ENCODE peak calls at places on chromosomes 5 and 9, in nine cellular contexts. W is astrocyte of the spinal cord, K is heart left ventricle, V is body of pancreas, R is psoas muscle, U is choroid plexus epithelial cell, B is spleen, X is heart right ventricle, M is dorsolateral prefrontal cortex. Z is an unnamed sample.

GRCh38 chr9:79663299-79663698 is 91.5 kb downstream of the TLE4 start:
- DNase-seq in W (peak; percentile 38), K (no peak), V (no peak), R (no peak), U (no peak), B (no peak), X (no peak), M (no peak), Z (no peak)

GRCh38 chr5:75412111-75412990 is 75.3 kb downstream of the HMGCR start:
- DNase-seq in W (peak; percentile 67), K (no peak), V (no peak), R (no peak), U (peak; percentile 48), B (no peak), X (no peak), M (no peak), Z (peak; percentile 88)

GRCh38 chr9:106897223-106897622 is 34.3 kb downstream of the ZNF462 start:
- DNase-seq in W (no peak), K (no peak), V (no peak), R (no peak), U (no peak), B (no peak), X (no peak), M (no peak), Z (peak; percentile 60)

GRCh38 chr9:110156902-110157301 is 51.1 kb downstream of the C9orf152 start:
- DNase-seq in W (peak; percentile 83), K (no peak), V (no peak), R (no peak), U (peak; percentile 71), B (no peak), X (no peak), M (no peak), Z (peak; percentile 88)

GRCh38 chr9:85433046-85433445 is 308.7 kb downstream of the AGTPBP1 start:
- DNase-seq in W (no peak), K (no peak), V (no peak), R (no peak), U (no peak), B (no peak), X (no peak), M (no peak), Z (no peak)

GRCh38 chr5:177086918-177087706 is 397 bp downstream of the FGFR4 start:
- DNase-seq in W (peak; percentile 12), K (no peak), V (peak; percentile 84), R (no peak), U (no peak), B (peak; percentile 91), X (no peak), M (no peak), Z (no peak)

GRCh38 chr9:15249042-15249818 is 57.8 kb downstream of the TTC39B start:
- DNase-seq in W (peak; percentile 66), K (no peak), V (no peak), R (no peak), U (peak; percentile 38), B (no peak), X (peak; percentile 8), M (no peak), Z (peak; percentile 79)

GRCh38 chr9:70114898-70115297 is 71.2 kb downstream of the MAMDC2 start:
- DNase-seq in W (no peak), K (no peak), V (no peak), R (no peak), U (no peak), B (no peak), X (no peak), M (no peak), Z (no peak)

GRCh38 chr9:2849943-2850342 is 6.0 kb upstream of the PUM3 start:
- DNase-seq in W (no peak), K (no peak), V (no peak), R (no peak), U (no peak), B (no peak), X (no peak), M (no peak), Z (no peak)

GRCh38 chr5:43773032-43773830 is 170.3 kb downstream of the NNT start:
- DNase-seq in W (peak; percentile 77), K (no peak), V (no peak), R (no peak), U (peak; percentile 82), B (no peak), X (no peak), M (no peak), Z (peak; percentile 71)

GRCh38 chr5:166164211-166164610 is 2127.2 kb upstream of the WWC1 start:
- DNase-seq in W (no peak), K (no peak), V (no peak), R (no peak), U (no peak), B (no peak), X (no peak), M (no peak), Z (no peak)

GRCh38 chr9:127838375-127839078 is 15.9 kb downstream of the ENG start:
- DNase-seq in W (peak; percentile 90), K (peak; percentile 95), V (peak; percentile 47), R (peak; percentile 90), U (peak; percentile 85), B (peak; percentile 87), X (peak; percentile 74), M (no peak), Z (peak; percentile 98)

GRCh38 chr9:8883313-8883712 is 1083.7 kb upstream of the DMAC1 start:
- DNase-seq in W (no peak), K (no peak), V (no peak), R (no peak), U (no peak), B (no peak), X (no peak), M (no peak), Z (no peak)

GRCh38 chr5:67163231-67163756 is 33.3 kb downstream of the CD180 start:
- DNase-seq in W (no peak), K (no peak), V (no peak), R (no peak), U (no peak), B (peak; percentile 73), X (no peak), M (no peak), Z (no peak)

GRCh38 chr5:61625682-61626620 is 293.9 kb downstream of the ZSWIM6 start:
- DNase-seq in W (peak; percentile 50), K (peak; percentile 87), V (peak; percentile 72), R (peak; percentile 75), U (peak; percentile 23), B (peak; percentile 90), X (peak; percentile 82), M (peak; percentile 87), Z (peak; percentile 39)

GRCh38 chr5:169150108-169150507 is 150.8 kb downstream of the SLIT3 start:
- DNase-seq in W (no peak), K (no peak), V (no peak), R (no peak), U (no peak), B (no peak), X (no peak), M (no peak), Z (no peak)

GRCh38 chr5:169151051-169151805 is 149.7 kb downstream of the SLIT3 start:
- DNase-seq in W (no peak), K (no peak), V (no peak), R (no peak), U (no peak), B (no peak), X (no peak), M (no peak), Z (no peak)

GRCh38 chr5:169147542-169147941 is 153.4 kb downstream of the SLIT3 start:
- DNase-seq in W (no peak), K (no peak), V (no peak), R (no peak), U (no peak), B (no peak), X (no peak), M (no peak), Z (no peak)

GRCh38 chr5:169148066-169148740 is 152.7 kb downstream of the SLIT3 start:
- DNase-seq in W (no peak), K (no peak), V (no peak), R (no peak), U (no peak), B (no peak), X (no peak), M (no peak), Z (no peak)

GRCh38 chr5:169149317-169149716 is 151.6 kb downstream of the SLIT3 start:
- DNase-seq in W (no peak), K (no peak), V (no peak), R (no peak), U (no peak), B (no peak), X (no peak), M (no peak), Z (no peak)
- TF ChIP-seq CTCF in W (peak; percentile 35), K (peak; percentile 7), V (no peak), R (no peak), U (peak; percentile 29), B (peak; percentile 21), X (no peak), M (peak; percentile 43), Z (peak; percentile 15)

GRCh38 chr9:94482110-94482509 is 72.8 kb upstream of the PCAT7 start:
- DNase-seq in W (no peak), K (no peak), V (no peak), R (no peak), U (no peak), B (no peak), X (no peak), M (no peak), Z (no peak)
- H3K4me3 ChIP-seq in W (no peak overlapping the region), K (no peak overlapping the region), V (no peak overlapping the region), R (no peak overlapping the region), U (no peak overlapping the region), B (no peak overlapping the region), X (no peak overlapping the region), M (no peak overlapping the region), Z (no peak overlapping the region)

DNA sequence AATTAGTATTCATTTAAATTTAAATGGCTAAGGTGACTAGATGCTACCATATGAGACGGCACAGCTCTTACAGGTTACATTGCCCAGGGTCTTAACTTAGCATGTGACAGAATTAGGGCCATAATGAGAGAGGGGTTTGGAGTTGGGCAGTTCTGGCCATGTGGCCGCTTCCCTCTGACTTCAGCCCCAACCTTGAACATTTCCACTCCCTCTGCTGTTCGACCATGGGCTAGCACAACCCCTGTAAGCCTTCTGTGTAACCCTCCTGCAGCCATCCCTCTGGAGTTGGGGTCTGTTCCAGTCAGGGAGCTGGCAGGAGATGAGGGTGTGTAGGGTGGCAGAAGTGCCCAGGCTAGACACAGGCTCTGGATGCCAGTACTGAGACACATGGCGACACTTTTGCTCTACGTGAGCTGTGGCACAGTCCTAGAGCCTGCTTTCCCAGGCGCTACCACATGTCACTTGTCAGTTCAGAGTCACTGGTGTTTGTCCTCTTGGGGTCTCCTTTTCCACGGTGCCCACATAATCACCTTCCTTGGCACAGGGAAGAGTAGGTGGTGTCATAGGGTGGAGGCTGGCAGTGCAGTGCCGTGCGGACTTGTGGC is 128.7 kb upstream of the PITX1 start:
- DNase-seq in W (no peak), K (no peak), V (no peak), R (no peak), U (no peak), B (no peak), X (no peak), M (no peak), Z (no peak)
- TF ChIP-seq CTCF in W (no peak), K (no peak), V (no peak), R (no peak), U (peak; percentile 26), B (no peak), X (no peak), M (no peak), Z (no peak)

DNA sequence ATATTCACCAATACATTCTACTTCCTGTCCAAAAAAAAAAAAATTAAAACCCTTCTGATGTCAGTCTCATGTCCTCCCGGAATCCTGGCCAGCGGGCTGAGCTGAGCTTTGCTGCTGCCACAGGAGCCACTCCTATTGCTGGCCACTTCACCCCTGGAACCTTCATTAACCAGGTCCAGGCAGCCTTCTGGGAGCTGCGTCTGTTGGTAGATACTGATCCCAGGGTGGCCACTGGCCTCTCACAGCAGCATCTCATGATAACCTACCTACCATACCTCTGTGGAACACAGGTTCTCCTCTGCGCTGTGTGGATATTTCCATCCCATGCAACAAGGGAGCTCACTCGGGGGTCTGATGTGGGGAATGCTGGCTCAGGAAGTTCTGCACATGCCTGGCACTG is 21.0 kb upstream of the NPM1 start:
- DNase-seq in W (no peak), K (no peak), V (no peak), R (no peak), U (no peak), B (no peak), X (no peak), M (no peak), Z (no peak)
- H3K4me3 ChIP-seq in W (no peak overlapping the region), K (no peak overlapping the region), V (no peak overlapping the region), R (no peak overlapping the region), U (no peak overlapping the region), B (no peak overlapping the region), X (no peak overlapping the region), M (no peak overlapping the region), Z (no peak overlapping the region)

Z was measured in fibroblast of mammary gland.